ENCODE peak calls at places on chromosomes 16 and 17, in four cellular contexts. One of them, this sample, is unnamed.

GRCh38 chr17:72942594-72942993 is 149.9 kb downstream of the SLC39A11 start:
- DNase-seq in tibial nerve: no peak
- DNase-seq in left lung: no peak
- DNase-seq in neural progenitor cell: peak; percentile 31
- DNase-seq in this sample: no peak

GRCh38 chr16:85284138-85284897 is 172.0 kb upstream of the CIBAR2 start:
- DNase-seq in tibial nerve: no peak
- DNase-seq in left lung: no peak
- DNase-seq in neural progenitor cell: peak; percentile 81
- DNase-seq in this sample: no peak

GRCh38 chr17:66353937-66354401 is 51.6 kb downstream of the PRKCA start:
- DNase-seq in neural progenitor cell: no peak
- DNase-seq in left lung: no peak
- DNase-seq in tibial nerve: no peak
- DNase-seq in this sample: no peak

GRCh38 chr16:87809150-87809902 is 43.5 kb upstream of the KLHDC4 start:
- DNase-seq in neural progenitor cell: no peak
- DNase-seq in tibial nerve: no peak
- DNase-seq in left lung: no peak
- DNase-seq in this sample: no peak

GRCh38 chr16:19419691-19420060 is 2.0 kb downstream of the TMC5 start:
- DNase-seq in tibial nerve: no peak
- DNase-seq in neural progenitor cell: no peak
- DNase-seq in left lung: no peak
- DNase-seq in this sample: no peak

GRCh38 chr17:64591944-64592343 is 70.2 kb downstream of the SMURF2 start:
- DNase-seq in left lung: no peak
- DNase-seq in tibial nerve: no peak
- DNase-seq in neural progenitor cell: peak; percentile 9
- DNase-seq in this sample: no peak

GRCh38 chr17:75370288-75370687 is 35.2 kb downstream of the GRB2 start:
- DNase-seq in neural progenitor cell: no peak
- DNase-seq in tibial nerve: no peak
- DNase-seq in left lung: no peak
- DNase-seq in this sample: no peak

GRCh38 chr17:39400547-39401411 is 647 bp downstream of the FBXL20 start:
- DNase-seq in left lung: peak; percentile 41
- DNase-seq in tibial nerve: no peak
- DNase-seq in neural progenitor cell: no peak
- DNase-seq in this sample: peak; percentile 17

GRCh38 chr17:56440391-56440790 is 153.1 kb upstream of the NOG start:
- DNase-seq in neural progenitor cell: no peak
- DNase-seq in tibial nerve: no peak
- DNase-seq in left lung: no peak
- DNase-seq in this sample: no peak

GRCh38 chr16:51657844-51658243 is 506.8 kb upstream of the SALL1 start:
- DNase-seq in tibial nerve: no peak
- DNase-seq in left lung: no peak
- DNase-seq in neural progenitor cell: no peak
- DNase-seq in this sample: no peak

GRCh38 chr17:8991514-8992285 is 26.2 kb upstream of the PIK3R5 start:
- DNase-seq in left lung: peak; percentile 60
- DNase-seq in neural progenitor cell: peak; percentile 89
- DNase-seq in tibial nerve: peak; percentile 54
- DNase-seq in this sample: peak; percentile 60

GRCh38 chr17:66549312-66549705 is 246.9 kb downstream of the PRKCA start:
- DNase-seq in tibial nerve: no peak
- DNase-seq in neural progenitor cell: no peak
- DNase-seq in left lung: no peak
- DNase-seq in this sample: no peak

DNA sequence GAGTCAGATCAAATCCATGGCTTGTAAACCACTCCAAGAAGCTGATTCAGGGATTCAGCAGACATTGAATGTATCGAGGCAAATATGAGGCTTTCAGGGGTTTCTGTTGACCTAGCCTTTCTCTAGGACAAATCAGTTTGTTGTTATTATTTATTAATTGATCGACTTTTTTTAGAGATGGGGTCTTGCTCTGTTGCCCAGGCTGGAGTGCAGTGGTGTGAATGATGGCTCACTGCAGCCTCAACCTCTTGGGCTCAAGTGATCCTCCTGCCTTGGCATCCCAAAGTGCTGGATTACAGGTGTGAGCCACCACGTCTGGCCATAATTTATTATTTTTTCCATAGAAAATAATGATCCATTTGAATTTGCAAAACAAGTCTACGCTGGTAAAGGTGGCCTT is 27.0 kb downstream of the LAT start:
- DNase-seq in tibial nerve: no peak
- DNase-seq in neural progenitor cell: no peak
- DNase-seq in left lung: no peak
- DNase-seq in this sample: no peak
- H3K27ac ChIP-seq in tibial nerve: no peak overlapping the region
- H3K27ac ChIP-seq in neural progenitor cell: no peak overlapping the region
- H3K27ac ChIP-seq in left lung: no peak overlapping the region
- H3K27ac ChIP-seq in this sample: no peak overlapping the region

DNA sequence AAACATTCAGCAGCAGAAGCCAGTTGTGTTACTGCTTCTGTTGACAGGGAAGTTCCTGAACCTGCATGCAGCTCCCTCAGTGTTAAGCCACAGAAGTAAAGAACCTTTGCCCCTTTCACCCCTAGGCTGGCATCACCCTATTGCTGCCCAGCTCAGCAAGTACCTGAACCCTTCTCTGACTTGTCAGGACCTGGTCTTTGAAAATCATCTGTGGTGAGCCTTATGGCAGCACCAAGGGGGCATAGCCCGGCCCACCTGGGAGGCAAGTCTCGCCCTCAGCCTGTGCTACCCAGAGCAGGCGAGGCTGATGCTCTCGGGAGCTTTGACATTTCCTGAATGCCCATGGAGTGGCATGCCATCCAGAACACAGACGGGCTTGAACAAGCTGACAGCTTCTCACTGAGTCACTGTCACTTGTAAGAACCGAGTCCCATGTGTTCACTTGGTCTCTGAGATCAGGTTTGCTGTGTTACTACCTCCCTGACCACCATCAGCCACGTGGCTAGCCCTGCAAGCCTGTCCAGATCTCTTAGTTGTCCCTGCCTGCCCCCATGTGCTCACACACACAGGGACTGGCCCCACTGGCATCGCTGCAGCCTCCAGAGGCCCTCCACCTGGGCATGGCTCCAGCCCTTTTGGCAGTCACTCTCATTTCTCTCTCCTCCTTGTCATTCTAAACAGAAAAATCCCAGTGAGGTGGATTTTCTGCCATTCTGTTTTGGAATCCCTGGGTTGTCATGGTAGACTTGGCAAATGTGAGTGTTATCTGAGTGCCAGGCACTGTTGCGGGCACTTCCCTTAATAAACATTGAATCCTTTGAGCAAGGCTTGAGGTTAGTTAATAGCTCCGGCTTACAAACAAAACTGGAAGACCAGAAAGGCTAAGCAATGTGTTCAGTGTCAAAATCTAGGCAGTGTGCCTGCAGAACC is 2.9 kb upstream of the CARMIL2 start:
- DNase-seq in neural progenitor cell: no peak
- DNase-seq in left lung: peak; percentile 71
- DNase-seq in tibial nerve: no peak
- DNase-seq in this sample: no peak
- H3K4me1 ChIP-seq in neural progenitor cell: no peaks in the 10 kb centered on the region
- H3K4me1 ChIP-seq in left lung: peaks cover 16% of the 10 kb centered on the region
- H3K4me1 ChIP-seq in tibial nerve: no peaks in the 10 kb centered on the region
- H3K4me1 ChIP-seq in this sample: peaks cover 30% of the 10 kb centered on the region

GRCh38 chr17:79952915-79953314 is 82.8 kb downstream of the TBC1D16 start:
- DNase-seq in tibial nerve: no peak
- DNase-seq in left lung: no peak
- DNase-seq in neural progenitor cell: no peak
- DNase-seq in this sample: no peak
- H3K27ac ChIP-seq in tibial nerve: no peak overlapping the region
- H3K27ac ChIP-seq in left lung: no peak overlapping the region
- H3K27ac ChIP-seq in neural progenitor cell: no peak overlapping the region
- H3K27ac ChIP-seq in this sample: no peak overlapping the region

DNA sequence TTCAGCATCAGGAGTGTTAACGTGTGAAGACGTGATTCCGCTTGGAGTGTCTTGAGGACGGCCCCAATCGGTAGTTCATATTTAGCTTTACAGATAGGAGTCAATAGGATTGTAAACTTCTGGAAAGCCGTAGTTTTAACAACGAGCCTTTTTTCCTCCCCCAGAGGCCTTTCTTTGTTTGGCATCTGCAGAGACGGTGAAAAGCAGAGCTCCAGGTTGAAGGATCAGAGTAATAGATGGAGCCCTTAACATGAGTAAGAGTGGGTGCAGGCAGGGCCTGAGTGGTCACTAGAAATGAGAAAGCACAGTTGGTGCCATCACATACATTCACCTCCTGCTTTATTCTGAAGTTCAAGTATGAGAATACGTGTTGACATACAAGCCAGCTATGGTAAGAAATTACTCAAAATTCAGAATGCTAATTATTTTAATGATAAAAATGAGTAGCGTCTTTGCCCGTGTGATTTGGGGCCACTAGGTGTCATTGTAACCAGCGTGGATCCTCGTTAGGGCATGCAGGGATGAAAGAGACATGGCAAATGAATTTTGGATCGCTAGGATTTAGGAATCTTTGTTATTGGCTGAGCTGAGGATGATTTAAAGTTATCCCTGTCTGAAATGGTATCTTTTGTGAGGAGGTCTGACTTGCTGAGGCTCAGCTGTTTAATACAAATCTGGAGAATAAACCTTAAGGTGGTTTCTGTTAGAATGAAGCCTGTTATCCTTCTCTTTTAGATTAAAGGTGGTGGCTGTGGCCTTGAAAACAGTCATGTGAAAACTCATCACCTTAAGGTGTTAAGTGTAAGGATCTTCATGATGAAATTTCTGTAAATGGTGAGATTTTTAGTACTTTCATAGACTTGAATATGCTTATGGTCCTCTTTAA is 18.6 kb downstream of the PRCD start:
- DNase-seq in left lung: no peak
- DNase-seq in tibial nerve: no peak
- DNase-seq in neural progenitor cell: peak; percentile 43
- DNase-seq in this sample: no peak
- H3K4me1 ChIP-seq in left lung: peaks cover 64% of the 10 kb centered on the region
- H3K4me1 ChIP-seq in tibial nerve: peaks cover 40% of the 10 kb centered on the region
- H3K4me1 ChIP-seq in neural progenitor cell: peaks cover 17% of the 10 kb centered on the region
- H3K4me1 ChIP-seq in this sample: peaks cover 65% of the 10 kb centered on the region